ENCODE peak calls at places on chromosomes 16 and 17, in six cellular contexts. D is transverse colon; U is GM12891; J is hepatic stellate cell; Y is non-pigmented ciliary epithelial cell; R is stimulated activated CD4-positive, alpha-beta T cell treated with anti-CD3 and anti-CD28 coated beads, Interleukin-4, amount 100 ng/mL, for 48 hours. A is an unnamed sample.

GRCh38 chr17:82237746-82238561 is 9.1 kb downstream of the SLC16A3 start:
- DNase-seq in J (no peak), R (no peak), U (no peak), Y (no peak), D (no peak), A (no peak)

GRCh38 chr16:30482366-30482765 is 9.8 kb downstream of the ITGAL start:
- DNase-seq in Y (no peak), J (no peak), R (no peak), D (no peak), U (no peak), A (no peak)

GRCh38 chr17:64920419-64921172 is 1.3 kb upstream of the LRRC37A3 start:
- DNase-seq in Y (no peak), J (no peak), U (no peak), D (no peak), R (no peak), A (no peak)

GRCh38 chr16:30570621-30571443 is 682 bp downstream of the ZNF688 start:
- DNase-seq in U (no peak), J (peak; percentile 50), D (no peak), Y (no peak), R (no peak), A (peak; percentile 57)

GRCh38 chr16:89827383-89828198 is 684 bp upstream of the SPIRE2 start:
- DNase-seq in J (peak; percentile 73), Y (no peak), U (no peak), D (peak; percentile 72), R (no peak), A (no peak)

GRCh38 chr16:546909-547770 is 13.1 kb upstream of the PRR35 start:
- DNase-seq in Y (no peak), J (no peak), U (no peak), D (peak; percentile 86), R (no peak), A (peak; percentile 85)

GRCh38 chr16:85924675-85925074 is 25.7 kb downstream of the IRF8 start:
- DNase-seq in U (no peak), J (no peak), R (no peak), D (no peak), Y (no peak), A (no peak)

GRCh38 chr16:4091638-4092037 is 24.6 kb downstream of the ADCY9 start:
- DNase-seq in D (peak; percentile 2), J (no peak), Y (no peak), U (no peak), R (no peak), A (no peak)

GRCh38 chr16:27703121-27703520 is 153.2 kb downstream of the KATNIP start:
- DNase-seq in D (no peak), J (no peak), R (no peak), Y (no peak), U (no peak), A (no peak)

GRCh38 chr16:86198201-86199118 is 299.5 kb downstream of the IRF8 start:
- DNase-seq in D (no peak), U (no peak), R (no peak), J (no peak), Y (no peak), A (no peak)